ENCODE peak calls at places on chromosome 4, in six cellular contexts. R, T, Z, B, L and S are unnamed samples.

GRCh38 chr4:6205584-6205965 is 5.2 kb upstream of the JAKMIP1 start:
- DNase-seq in R (no peak), T (no peak), Z (no peak), B (no peak), L (no peak), S (no peak)

GRCh38 chr4:27048350-27049100 is 187.9 kb downstream of the STIM2 start:
- DNase-seq in R (peak; percentile 4), T (peak; percentile 24), Z (peak; percentile 35), B (no peak), L (no peak), S (peak; percentile 53)

GRCh38 chr4:7711330-7711963 is 228.2 kb downstream of the AFAP1 start:
- DNase-seq in R (no peak), T (no peak), Z (no peak), B (no peak), L (no peak), S (no peak)

GRCh38 chr4:86338521-86338920 is 21.3 kb downstream of the MAPK10 start:
- DNase-seq in R (no peak), T (no peak), Z (no peak), B (no peak), L (no peak), S (no peak)

GRCh38 chr4:71231753-71232420 is 106.9 kb upstream of the SLC4A4 start:
- DNase-seq in R (no peak), T (no peak), Z (no peak), B (no peak), L (no peak), S (no peak)

GRCh38 chr4:151921811-151922210 is 161.0 kb upstream of the GATB start:
- DNase-seq in R (no peak), T (no peak), Z (no peak), B (no peak), L (no peak), S (no peak)

GRCh38 chr4:2059034-2059725 is at the start of gene NAT8L:
- DNase-seq in R (peak; percentile 42), T (no peak), Z (peak; percentile 83), B (no peak), L (no peak), S (peak; percentile 89)

GRCh38 chr4:150986085-150986484 is 29.0 kb downstream of the LRBA start:
- DNase-seq in R (no peak), T (no peak), Z (no peak), B (no peak), L (no peak), S (no peak)

GRCh38 chr4:15303052-15303641 is 124.7 kb upstream of the C1QTNF7 start:
- DNase-seq in R (peak; percentile 55), T (no peak), Z (no peak), B (no peak), L (peak; percentile 64), S (no peak)

GRCh38 chr4:137156054-137156453 is 376.2 kb downstream of the PCDH18 start:
- DNase-seq in R (no peak), T (no peak), Z (no peak), B (no peak), L (no peak), S (no peak)

GRCh38 chr4:53908661-53909078 is 155.7 kb downstream of the CHIC2 start:
- DNase-seq in R (peak; percentile 77), T (peak; percentile 87), Z (peak; percentile 16), B (peak; percentile 8), L (peak; percentile 83), S (peak; percentile 93)

GRCh38 chr4:122542411-122543236 is 78.2 kb downstream of the IL21 start:
- DNase-seq in R (no peak), T (peak; percentile 56), Z (no peak), B (peak; percentile 37), L (no peak), S (no peak)

GRCh38 chr4:183838987-183839712 is 66.0 kb upstream of the STOX2 start:
- DNase-seq in R (peak; percentile 33), T (peak; percentile 22), Z (no peak), B (no peak), L (no peak), S (peak; percentile 26)

GRCh38 chr4:14650127-14650526 is 352.2 kb upstream of the CPEB2 start:
- DNase-seq in R (no peak), T (no peak), Z (no peak), B (no peak), L (no peak), S (no peak)

GRCh38 chr4:173074501-173074946 is 94.1 kb upstream of the GALNT7 start:
- DNase-seq in R (peak; percentile 39), T (no peak), Z (no peak), B (no peak), L (no peak), S (peak; percentile 87)

GRCh38 chr4:48073567-48074103 is 57.1 kb downstream of the NIPAL1 start:
- DNase-seq in R (no peak), T (no peak), Z (no peak), B (no peak), L (no peak), S (no peak)

GRCh38 chr4:158817562-158818370 is 48.9 kb downstream of the FNIP2 start:
- DNase-seq in R (no peak), T (peak; percentile 62), Z (no peak), B (peak; percentile 64), L (no peak), S (peak; percentile 60)

GRCh38 chr4:152643153-152644035 is 36.4 kb downstream of the TMEM154 start:
- DNase-seq in R (no peak), T (no peak), Z (no peak), B (peak; percentile 75), L (no peak), S (peak; percentile 92)

GRCh38 chr4:171025776-171026175 is 787.4 kb upstream of the GALNTL6 start:
- DNase-seq in R (no peak), T (no peak), Z (no peak), B (no peak), L (no peak), S (peak; percentile 81)

GRCh38 chr4:158159054-158159717 is 13.6 kb downstream of the GASK1B start:
- DNase-seq in R (peak; percentile 9), T (peak; percentile 86), Z (no peak), B (no peak), L (no peak), S (no peak)

GRCh38 chr4:140049024-140049923 is 104.7 kb downstream of the MAML3 start:
- DNase-seq in R (peak; percentile 91), T (peak; percentile 85), Z (no peak), B (no peak), L (peak; percentile 2), S (peak; percentile 63)
- TF ChIP-seq CTCF in R (no peak), T (no peak), Z (no peak), B (no peak), L (peak; percentile 25), S (no peak)

GRCh38 chr4:80462537-80463207 is 127.1 kb downstream of the CFAP299 start:
- DNase-seq in R (no peak), T (no peak), Z (no peak), B (peak; percentile 5), L (no peak), S (peak; percentile 57)
- TF ChIP-seq MYC in R (no peak), T (no peak), Z (no peak), B (no peak), L (no peak), S (no peak)

DNA sequence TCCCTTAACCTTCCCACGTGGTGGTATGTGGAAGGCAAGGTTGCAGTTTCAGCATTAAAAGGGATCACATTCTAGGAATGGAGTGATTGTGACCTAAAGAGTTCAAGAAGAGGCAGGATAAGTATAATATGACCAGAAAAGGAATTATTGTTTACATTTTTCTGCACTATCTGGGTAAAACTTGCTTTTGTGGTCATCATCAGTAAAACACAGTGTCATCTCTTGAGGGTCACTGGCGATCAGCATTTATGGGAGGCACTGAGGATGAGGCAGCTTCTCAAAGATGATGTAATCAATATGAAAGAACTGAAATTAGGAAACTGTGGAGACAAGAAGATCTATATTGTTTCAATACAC is 88.7 kb downstream of the CFAP299 start:
- DNase-seq in R (no peak), T (no peak), Z (no peak), B (no peak), L (no peak), S (no peak)
- TF ChIP-seq CTCF in R (no peak), T (no peak), Z (no peak), B (no peak), L (no peak), S (no peak)

DNA sequence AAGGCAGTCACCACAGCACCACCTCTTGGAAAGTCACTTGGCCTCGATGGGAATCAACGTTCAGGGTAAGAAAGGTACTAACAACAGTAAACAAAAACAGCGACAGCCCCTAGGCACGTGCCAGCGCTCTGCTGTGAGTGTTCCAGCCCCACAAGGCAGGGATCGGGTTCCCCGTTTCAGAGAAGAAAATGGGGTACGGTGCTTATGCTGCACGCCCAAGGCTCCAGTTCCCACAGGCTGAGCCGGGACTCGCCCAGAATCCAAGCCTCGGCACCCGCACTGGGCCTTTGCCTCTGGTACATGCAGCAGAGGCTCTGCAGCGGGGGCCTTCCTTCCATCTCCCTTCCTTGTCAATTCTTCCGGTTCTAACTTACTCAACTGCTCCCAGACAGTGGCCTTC is 37.3 kb downstream of the WDR1 start:
- DNase-seq in R (no peak), T (no peak), Z (no peak), B (no peak), L (no peak), S (no peak)
- TF ChIP-seq MYC in R (no peak), T (no peak), Z (no peak), B (no peak), L (no peak), S (no peak)

DNA sequence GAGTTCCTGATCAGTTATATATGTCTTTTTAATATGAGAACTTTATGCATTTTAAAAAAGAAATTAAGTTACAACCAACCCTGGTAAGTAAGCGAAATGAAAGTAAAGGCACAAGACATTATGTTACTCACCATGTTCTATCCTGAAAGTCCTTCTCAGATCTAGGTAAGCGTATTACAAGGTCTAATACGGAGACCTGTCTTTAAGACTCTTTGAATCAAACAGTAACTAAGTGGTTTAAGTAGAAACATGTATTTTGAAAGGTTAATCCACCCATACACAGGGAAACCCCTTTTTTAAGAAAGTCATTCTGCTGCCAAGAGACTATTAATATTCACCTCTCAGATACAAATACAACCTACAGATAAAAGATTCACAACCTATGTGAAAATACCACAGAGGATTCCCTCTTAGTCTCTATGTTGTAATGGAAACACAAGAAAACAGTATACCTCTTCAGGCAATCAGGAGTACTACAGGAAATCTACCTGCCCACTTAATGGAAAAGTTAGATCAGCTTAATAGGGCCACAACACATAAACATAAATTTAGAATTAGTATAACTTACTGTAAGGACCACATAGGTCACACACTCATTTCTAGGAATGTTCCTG is 63.2 kb upstream of the TNIP3 start:
- DNase-seq in R (no peak), T (no peak), Z (no peak), B (peak; percentile 24), L (no peak), S (no peak)
- TF ChIP-seq CTCF in R (no peak), T (no peak), Z (no peak), B (no peak), L (no peak), S (no peak)

GRCh38 chr4:55308071-55308470 is 38.0 kb upstream of the SRD5A3 start:
- DNase-seq in R (no peak), T (no peak), Z (no peak), B (no peak), L (no peak), S (no peak)
- TF ChIP-seq MYC in R (no peak), T (no peak), Z (no peak), B (no peak), L (no peak), S (no peak)

GRCh38 chr4:169152899-169153298 is 117.9 kb downstream of the SH3RF1 start:
- DNase-seq in R (no peak), T (no peak), Z (no peak), B (no peak), L (no peak), S (no peak)
- TF ChIP-seq CTCF in R (no peak), T (no peak), Z (peak; percentile 13), B (peak; percentile 22), L (no peak), S (no peak)

GRCh38 chr4:100984901-100985300 is 362.4 kb downstream of the PPP3CA start:
- DNase-seq in R (no peak), T (peak; percentile 17), Z (no peak), B (no peak), L (no peak), S (no peak)
- TF ChIP-seq MYC in R (no peak), T (no peak), Z (no peak), B (no peak), L (no peak), S (no peak)